ENCODE peak calls at places on chromosomes 3 and 15, in five cellular contexts. G is frontal cortex, I is mucosa of gallbladder, Y is choroid plexus epithelial cell, Q is activated T-cell treated with anti-CD3 and anti-CD28 coated beads for 24 hours. S is an unnamed sample.

GRCh38 chr15:64619880-64620839 is 155.2 kb downstream of the RBPMS2 start:
- DNase-seq in Y (peak), I (no peak), G (no peak), Q (no peak), S (peak)

GRCh38 chr15:67578020-67578600 is 35.6 kb downstream of the MAP2K5 start:
- DNase-seq in I (no peak), G (no peak), Y (no peak), Q (no peak), S (no peak)

GRCh38 chr15:100330221-100330620 is 11.6 kb downstream of the ADAMTS17 start:
- DNase-seq in Q (no peak), G (no peak), I (no peak), Y (no peak), S (no peak)

GRCh38 chr15:80590772-80591355 is 104.2 kb upstream of the ABHD17C start:
- DNase-seq in I (no peak), G (no peak), Y (no peak), Q (no peak), S (peak)

GRCh38 chr3:197854596-197855343 is 63.7 kb downstream of the LRCH3 start:
- DNase-seq in Q (no peak), G (no peak), I (no peak), Y (peak), S (peak)

GRCh38 chr3:27641271-27641670 is 80.9 kb downstream of the EOMES start:
- DNase-seq in G (no peak), Y (no peak), Q (no peak), I (no peak), S (no peak)

GRCh38 chr15:83854950-83855707 is 201.2 kb downstream of the ADAMTSL3 start:
- DNase-seq in Y (peak), Q (no peak), G (no peak), I (no peak), S (peak)

GRCh38 chr3:52124126-52124525 is 30.1 kb downstream of the POC1A start:
- DNase-seq in Y (no peak), I (no peak), G (no peak), Q (no peak), S (no peak)

GRCh38 chr15:87917480-87917879 is 339.1 kb downstream of the NTRK3 start:
- DNase-seq in Y (no peak), I (no peak), Q (no peak), G (no peak), S (no peak)

GRCh38 chr3:9779721-9780450 is 10.1 kb upstream of the CAMK1 start:
- DNase-seq in Y (no peak), I (peak), G (no peak), Q (no peak), S (no peak)

GRCh38 chr3:101902041-101902440 is 52.7 kb downstream of the NFKBIZ start:
- DNase-seq in Q (no peak), G (no peak), Y (peak), I (no peak), S (peak)

GRCh38 chr3:150917941-150918340 is 12.7 kb upstream of the MINDY4B start:
- DNase-seq in Q (no peak), I (no peak), G (no peak), Y (no peak), S (no peak)

GRCh38 chr3:138187296-138188012 is at the start of gene ARMC8:
- DNase-seq in I (peak), Q (no peak), G (no peak), Y (no peak), S (no peak)

GRCh38 chr15:31502541-31503229 is 176.1 kb downstream of the KLF13 start:
- DNase-seq in I (peak), Q (no peak), G (no peak), Y (no peak), S (no peak)

GRCh38 chr15:89433686-89434085 is 62.7 kb downstream of the RHCG start:
- DNase-seq in Y (no peak), G (no peak), I (no peak), Q (no peak), S (no peak)

GRCh38 chr3:70248856-70249255 is 63.6 kb downstream of the MDFIC2 start:
- DNase-seq in I (no peak), Q (no peak), G (no peak), Y (no peak), S (no peak)

GRCh38 chr15:48865387-48866079 is 12.4 kb upstream of the EID1 start:
- DNase-seq in I (no peak), G (no peak), Q (no peak), Y (peak), S (peak)

GRCh38 chr3:186320862-186321568 is 41.0 kb downstream of the DGKG start:
- DNase-seq in Q (no peak), G (no peak), I (no peak), Y (no peak), S (no peak)

GRCh38 chr3:10373686-10374261 is 52.9 kb upstream of the SEC13 start:
- DNase-seq in Q (no peak), I (no peak), G (no peak), Y (peak), S (peak)

GRCh38 chr3:184603156-184604030 is 41.8 kb downstream of the EPHB3 start:
- DNase-seq in G (no peak), Q (no peak), Y (peak), I (no peak), S (peak)

GRCh38 chr3:106088270-106088669 is 219.5 kb upstream of the CBLB start:
- DNase-seq in Y (peak), Q (no peak), G (no peak), I (no peak), S (no peak)

GRCh38 chr3:46359748-46360509 is 6.0 kb downstream of the CCR2 start:
- DNase-seq in I (no peak), Y (peak), Q (no peak), G (peak), S (peak)

GRCh38 chr3:55061619-55062018 is 133.8 kb upstream of the LRTM1 start:
- DNase-seq in Y (no peak), G (no peak), Q (no peak), I (no peak), S (no peak)

GRCh38 chr3:110900583-110900982 is 171.0 kb upstream of the NECTIN3 start:
- DNase-seq in G (no peak), I (no peak), Y (peak), Q (no peak), S (no peak)

GRCh38 chr15:28179270-28179669 is 80.2 kb upstream of the OCA2 start:
- DNase-seq in I (no peak), Y (no peak), G (no peak), Q (no peak), S (no peak)

GRCh38 chr15:79212589-79213139 is 69.9 kb upstream of the ANKRD34C start:
- DNase-seq in Q (no peak), I (no peak), G (no peak), Y (no peak), S (no peak)

GRCh38 chr3:139455855-139456254 is 20.5 kb downstream of the RBP2 start:
- DNase-seq in Y (peak), G (no peak), Q (no peak), I (no peak), S (no peak)

GRCh38 chr3:58179235-58180098 is 31.3 kb downstream of the DNASE1L3 start:
- DNase-seq in I (no peak), Y (no peak), G (no peak), Q (no peak), S (no peak)

GRCh38 chr3:110419096-110419495 is 652.5 kb upstream of the NECTIN3 start:
- DNase-seq in Q (no peak), Y (peak), I (no peak), G (no peak), S (peak)

GRCh38 chr3:74639681-74640080 is 25.2 kb upstream of the CNTN3 start:
- DNase-seq in I (no peak), Q (no peak), G (no peak), Y (no peak), S (peak)

GRCh38 chr15:64361259-64361658 is 5.3 kb upstream of the CSNK1G1 start:
- DNase-seq in Y (no peak), I (no peak), G (no peak), Q (no peak), S (no peak)

GRCh38 chr3:24237971-24238767 is 256.5 kb downstream of the THRB start:
- DNase-seq in G (peak), I (peak), Q (peak), Y (peak), S (peak)

GRCh38 chr3:15976524-15976923 is 178.7 kb upstream of the ANKRD28 start:
- DNase-seq in I (no peak), Q (no peak), G (no peak), Y (no peak), S (no peak)

GRCh38 chr15:38002883-38003477 is 68.5 kb downstream of the TMCO5A start:
- DNase-seq in Y (peak), Q (no peak), I (peak), G (no peak), S (peak)

GRCh38 chr15:61364871-61365270 is 135.8 kb upstream of the RORA start:
- DNase-seq in I (peak), Q (no peak), G (no peak), Y (no peak), S (no peak)

GRCh38 chr3:138898301-138898700 is 48.6 kb downstream of the FOXL2 start:
- DNase-seq in I (no peak), Q (no peak), G (no peak), Y (peak), S (peak)

GRCh38 chr15:31461375-31461774 is 134.7 kb downstream of the KLF13 start:
- DNase-seq in I (no peak), G (no peak), Y (no peak), Q (no peak), S (no peak)

S was measured in cardiac fibroblast.